ENCODE peak calls at places on chromosomes 11 and 22, in eight cellular contexts. One of them, this sample, is unnamed.

GRCh38 chr11:100329352-100329751 is 357.7 kb upstream of the ARHGAP42 start:
- DNase-seq in spleen: no peak
- DNase-seq in psoas muscle: no peak
- DNase-seq in NCI-H510A: no peak
- DNase-seq in NCI-H1436: no peak
- DNase-seq in GM04504: no peak
- DNase-seq in glutamatergic neuron: no peak
- DNase-seq in NCI-H345: no peak
- DNase-seq in this sample: no peak

GRCh38 chr22:22067192-22067591 is 84.6 kb upstream of the TOP3B start:
- DNase-seq in spleen: no peak
- DNase-seq in psoas muscle: no peak
- DNase-seq in NCI-H510A: no peak
- DNase-seq in NCI-H1436: no peak
- DNase-seq in GM04504: no peak
- DNase-seq in glutamatergic neuron: no peak
- DNase-seq in NCI-H345: no peak
- DNase-seq in this sample: no peak

GRCh38 chr22:50674127-50674493 is 1.5 kb downstream of the SHANK3 start:
- DNase-seq in spleen: no peak
- DNase-seq in psoas muscle: no peak
- DNase-seq in NCI-H510A: no peak
- DNase-seq in NCI-H1436: no peak
- DNase-seq in GM04504: no peak
- DNase-seq in glutamatergic neuron: peak
- DNase-seq in NCI-H345: no peak
- DNase-seq in this sample: no peak

GRCh38 chr11:70760416-70761020 is 362.2 kb downstream of the CTTN start:
- DNase-seq in spleen: peak
- DNase-seq in psoas muscle: no peak
- DNase-seq in NCI-H510A: no peak
- DNase-seq in NCI-H1436: no peak
- DNase-seq in GM04504: no peak
- DNase-seq in glutamatergic neuron: no peak
- DNase-seq in NCI-H345: peak
- DNase-seq in this sample: no peak

GRCh38 chr22:47618180-47618579 is 855.7 kb downstream of the TBC1D22A start:
- DNase-seq in spleen: peak
- DNase-seq in psoas muscle: no peak
- DNase-seq in NCI-H510A: no peak
- DNase-seq in NCI-H1436: no peak
- DNase-seq in GM04504: no peak
- DNase-seq in glutamatergic neuron: no peak
- DNase-seq in NCI-H345: no peak
- DNase-seq in this sample: no peak

GRCh38 chr11:5626191-5626590 is 1.4 kb downstream of the TRIM34 start:
- DNase-seq in spleen: no peak
- DNase-seq in psoas muscle: no peak
- DNase-seq in NCI-H510A: no peak
- DNase-seq in NCI-H1436: no peak
- DNase-seq in GM04504: no peak
- DNase-seq in glutamatergic neuron: no peak
- DNase-seq in NCI-H345: no peak
- DNase-seq in this sample: no peak

GRCh38 chr11:77347962-77348361 is 46.5 kb upstream of the GDPD4 start:
- DNase-seq in spleen: no peak
- DNase-seq in psoas muscle: no peak
- DNase-seq in NCI-H510A: no peak
- DNase-seq in NCI-H1436: no peak
- DNase-seq in GM04504: no peak
- DNase-seq in glutamatergic neuron: no peak
- DNase-seq in NCI-H345: no peak
- DNase-seq in this sample: no peak

GRCh38 chr11:130050272-130050671 is 19.4 kb upstream of the APLP2 start:
- DNase-seq in spleen: no peak
- DNase-seq in psoas muscle: no peak
- DNase-seq in NCI-H510A: no peak
- DNase-seq in NCI-H1436: no peak
- DNase-seq in GM04504: no peak
- DNase-seq in glutamatergic neuron: no peak
- DNase-seq in NCI-H345: no peak
- DNase-seq in this sample: no peak

GRCh38 chr11:16987205-16987568 is 27.0 kb downstream of the PLEKHA7 start:
- DNase-seq in spleen: no peak
- DNase-seq in psoas muscle: no peak
- DNase-seq in NCI-H510A: no peak
- DNase-seq in NCI-H1436: no peak
- DNase-seq in GM04504: no peak
- DNase-seq in glutamatergic neuron: no peak
- DNase-seq in NCI-H345: no peak
- DNase-seq in this sample: no peak

GRCh38 chr22:23157560-23158515 is 12.6 kb downstream of the RAB36 start:
- DNase-seq in spleen: peak
- DNase-seq in psoas muscle: no peak
- DNase-seq in NCI-H510A: no peak
- DNase-seq in NCI-H1436: no peak
- DNase-seq in GM04504: no peak
- DNase-seq in glutamatergic neuron: no peak
- DNase-seq in NCI-H345: no peak
- DNase-seq in this sample: no peak

GRCh38 chr22:42921301-42921700 is 64.2 kb upstream of the ARFGAP3 start:
- DNase-seq in spleen: peak
- DNase-seq in psoas muscle: no peak
- DNase-seq in NCI-H510A: no peak
- DNase-seq in NCI-H1436: no peak
- DNase-seq in GM04504: no peak
- DNase-seq in glutamatergic neuron: no peak
- DNase-seq in NCI-H345: no peak
- DNase-seq in this sample: no peak

GRCh38 chr11:65438257-65439151 is 15.9 kb downstream of the NEAT1 start:
- DNase-seq in spleen: no peak
- DNase-seq in psoas muscle: no peak
- DNase-seq in NCI-H510A: no peak
- DNase-seq in NCI-H1436: no peak
- DNase-seq in GM04504: no peak
- DNase-seq in glutamatergic neuron: no peak
- DNase-seq in NCI-H345: no peak
- DNase-seq in this sample: no peak

GRCh38 chr11:122046438-122046837 is 69.6 kb downstream of the BLID start:
- DNase-seq in spleen: no peak
- DNase-seq in psoas muscle: no peak
- DNase-seq in NCI-H510A: no peak
- DNase-seq in NCI-H1436: no peak
- DNase-seq in GM04504: no peak
- DNase-seq in glutamatergic neuron: no peak
- DNase-seq in NCI-H345: no peak
- DNase-seq in this sample: no peak

GRCh38 chr11:123103326-123103980 is 41.5 kb upstream of the HSPA8 start:
- DNase-seq in spleen: no peak
- DNase-seq in psoas muscle: peak
- DNase-seq in NCI-H510A: no peak
- DNase-seq in NCI-H1436: peak
- DNase-seq in GM04504: peak
- DNase-seq in glutamatergic neuron: no peak
- DNase-seq in NCI-H345: peak
- DNase-seq in this sample: peak